ENCODE peak calls at places on chromosome 10, in four cellular contexts. J is K562, R is HEK293T, T is HepG2. N is an unnamed sample.

GRCh38 chr10:51918921-51919325 is 219.5 kb upstream of the CSTF2T start:
- DNase-seq in J (no peak), R (no peak), T (no peak), N (no peak)

GRCh38 chr10:107611101-107611500 is 446.6 kb upstream of the SORCS1 start:
- DNase-seq in J (no peak), R (no peak), T (no peak), N (no peak)

GRCh38 chr10:132185601-132186487 is 904 bp upstream of the DPYSL4 start:
- DNase-seq in J (peak; percentile 59), R (peak; percentile 57), T (no peak), N (no peak)

GRCh38 chr10:34504534-34504933 is 310.6 kb downstream of the PARD3 start:
- DNase-seq in J (no peak), R (no peak), T (peak; percentile 26), N (no peak)

GRCh38 chr10:34599401-34599800 is 215.7 kb downstream of the PARD3 start:
- DNase-seq in J (no peak), R (no peak), T (no peak), N (no peak)

GRCh38 chr10:86872757-86873156 is 84.7 kb downstream of the MMRN2 start:
- DNase-seq in J (no peak), R (no peak), T (no peak), N (no peak)

GRCh38 chr10:51832652-51833383 is 133.4 kb upstream of the CSTF2T start:
- DNase-seq in J (no peak), R (no peak), T (peak; percentile 44), N (no peak)

GRCh38 chr10:111522551-111522950 is 445.7 kb downstream of the ADRA2A start:
- DNase-seq in J (no peak), R (no peak), T (no peak), N (no peak)

GRCh38 chr10:99235872-99236626 is 397 bp upstream of the HPSE2 start:
- DNase-seq in J (no peak), R (no peak), T (no peak), N (peak; percentile 22)

GRCh38 chr10:12614390-12615003 is 265.1 kb downstream of the CAMK1D start:
- DNase-seq in J (no peak), R (no peak), T (no peak), N (no peak)

GRCh38 chr10:4730998-4731397 is 95.0 kb upstream of the AKR1E2 start:
- DNase-seq in J (no peak), R (no peak), T (no peak), N (no peak)

GRCh38 chr10:71031601-71032000 is 143.2 kb upstream of the PCBD1 start:
- DNase-seq in J (no peak), R (no peak), T (no peak), N (no peak)

GRCh38 chr10:71735709-71736569 is 16.4 kb upstream of the C10orf105 start:
- DNase-seq in J (no peak), R (no peak), T (no peak), N (no peak)

GRCh38 chr10:71771821-71772617 is 1.3 kb downstream of the VSIR start:
- DNase-seq in J (peak; percentile 62), R (no peak), T (no peak), N (no peak)

GRCh38 chr10:109898666-109899577 is 24.4 kb downstream of the XPNPEP1 start:
- DNase-seq in J (no peak), R (no peak), T (no peak), N (no peak)

GRCh38 chr10:97999909-98000248 is 30.5 kb downstream of the CRTAC1 start:
- DNase-seq in J (no peak), R (no peak), T (no peak), N (no peak)

GRCh38 chr10:49366460-49366859 is 29.4 kb downstream of the DRGX start:
- DNase-seq in J (no peak), R (no peak), T (no peak), N (no peak)

GRCh38 chr10:79397575-79398303 is 47.7 kb downstream of the ZCCHC24 start:
- DNase-seq in J (no peak), R (no peak), T (no peak), N (peak; percentile 72)

GRCh38 chr10:36538945-36539586 is 586.3 kb upstream of the ANKRD30A start:
- DNase-seq in J (no peak), R (no peak), T (no peak), N (no peak)

GRCh38 chr10:99754670-99755069 is 22.6 kb downstream of the CUTC start:
- DNase-seq in J (no peak), R (no peak), T (peak; percentile 84), N (no peak)

GRCh38 chr10:26052326-26052725 is 118.3 kb downstream of the MYO3A start:
- DNase-seq in J (no peak), R (no peak), T (no peak), N (no peak)

GRCh38 chr10:43170491-43170890 is 32.2 kb downstream of the CSGALNACT2 start:
- DNase-seq in J (no peak), R (no peak), T (peak; percentile 13), N (no peak)

GRCh38 chr10:112132429-112132828 is 51.1 kb downstream of the GPAM start:
- DNase-seq in J (no peak), R (no peak), T (no peak), N (no peak)

GRCh38 chr10:86360657-86361056 is 5.9 kb downstream of the GRID1 start:
- DNase-seq in J (no peak), R (no peak), T (no peak), N (no peak)

GRCh38 chr10:133009218-133009954 is 67.0 kb upstream of the CFAP46 start:
- DNase-seq in J (peak; percentile 19), R (no peak), T (no peak), N (no peak)

GRCh38 chr10:79221110-79222051 is 125.9 kb upstream of the PPIF start:
- DNase-seq in J (peak; percentile 53), R (no peak), T (no peak), N (peak; percentile 84)

GRCh38 chr10:129982825-129983224 is 18.8 kb upstream of the EBF3 start:
- DNase-seq in J (no peak), R (no peak), T (no peak), N (no peak)

GRCh38 chr10:132899054-132899750 is 43.2 kb downstream of the CFAP46 start:
- DNase-seq in J (no peak), R (no peak), T (no peak), N (no peak)

GRCh38 chr10:11433657-11434056 is 177.8 kb downstream of the USP6NL start:
- DNase-seq in J (no peak), R (no peak), T (no peak), N (no peak)

GRCh38 chr10:98555011-98555619 is 108.4 kb upstream of the HPS1 start:
- DNase-seq in J (no peak), R (peak; percentile 30), T (no peak), N (no peak)

GRCh38 chr10:7507887-7508726 is 97.3 kb upstream of the SFMBT2 start:
- DNase-seq in J (no peak), R (no peak), T (no peak), N (no peak)

GRCh38 chr10:30505543-30506298 is 71.7 kb downstream of the MAP3K8 start:
- DNase-seq in J (no peak), R (no peak), T (peak; percentile 56), N (no peak)

GRCh38 chr10:125149278-125150047 is 10.9 kb downstream of the CTBP2 start:
- DNase-seq in J (peak; percentile 25), R (no peak), T (no peak), N (no peak)
- TF ChIP-seq FOXM1 in J (no peak), R (no peak), T (no peak), N (no peak)

GRCh38 chr10:44830022-44830421 is 81.1 kb upstream of the TMEM72 start:
- DNase-seq in J (no peak), R (no peak), T (no peak), N (no peak)

GRCh38 chr10:44828515-44829142 is 82.5 kb upstream of the TMEM72 start:
- DNase-seq in J (no peak), R (no peak), T (no peak), N (no peak)

GRCh38 chr10:44824607-44825006 is 86.5 kb upstream of the TMEM72 start:
- DNase-seq in J (no peak), R (no peak), T (no peak), N (no peak)

GRCh38 chr10:44829426-44829825 is 81.7 kb upstream of the TMEM72 start:
- DNase-seq in J (no peak), R (no peak), T (no peak), N (no peak)

DNA sequence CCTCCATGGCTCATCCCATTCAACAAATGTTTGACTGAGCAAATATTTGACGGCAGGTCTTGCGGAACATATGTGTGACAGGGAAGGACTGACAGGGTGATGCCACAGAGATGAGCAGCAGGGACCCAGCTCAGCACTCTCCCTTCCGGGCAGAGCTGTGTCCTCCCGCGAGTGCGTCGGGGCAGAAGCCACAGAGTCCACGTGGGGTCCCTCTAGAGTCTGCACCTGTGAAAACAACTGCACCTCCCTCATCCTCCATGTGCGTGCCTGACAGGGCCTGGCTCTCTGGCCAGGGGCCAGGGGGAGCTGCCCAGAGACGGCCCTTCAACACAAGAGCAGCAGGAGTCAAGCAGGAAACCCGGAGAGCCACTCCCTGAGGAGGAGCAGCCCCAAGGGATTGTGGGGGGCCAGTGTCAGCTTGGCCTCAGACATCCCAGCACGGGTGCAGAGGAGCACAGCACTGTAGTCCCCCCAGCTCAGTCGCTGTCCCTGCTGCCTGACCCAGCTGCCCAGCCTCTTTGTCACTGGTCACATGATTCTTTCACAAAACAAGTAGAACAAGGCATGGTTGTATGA is 83.6 kb upstream of the TMEM72 start:
- DNase-seq in J (no peak), R (no peak), T (peak; percentile 50), N (no peak)
- TF ChIP-seq FOXM1 in J (no peak), R (no peak), T (no peak), N (no peak)

GRCh38 chr10:45235823-45236222 is 79.6 kb downstream of the OR13A1 start:
- DNase-seq in J (no peak), R (no peak), T (no peak), N (no peak)
- TF ChIP-seq FOXM1 in J (no peak), R (no peak), T (no peak), N (no peak)

GRCh38 chr10:69374242-69374641 is 42.5 kb downstream of the TACR2 start:
- DNase-seq in J (no peak), R (no peak), T (no peak), N (no peak)

GRCh38 chr10:69377191-69377590 is 39.5 kb downstream of the TACR2 start:
- DNase-seq in J (no peak), R (no peak), T (no peak), N (no peak)

GRCh38 chr10:69376662-69377061 is 40.1 kb downstream of the TACR2 start:
- DNase-seq in J (no peak), R (no peak), T (no peak), N (no peak)

GRCh38 chr10:69374931-69375306 is 41.8 kb downstream of the TACR2 start:
- DNase-seq in J (no peak), R (no peak), T (no peak), N (no peak)

DNA sequence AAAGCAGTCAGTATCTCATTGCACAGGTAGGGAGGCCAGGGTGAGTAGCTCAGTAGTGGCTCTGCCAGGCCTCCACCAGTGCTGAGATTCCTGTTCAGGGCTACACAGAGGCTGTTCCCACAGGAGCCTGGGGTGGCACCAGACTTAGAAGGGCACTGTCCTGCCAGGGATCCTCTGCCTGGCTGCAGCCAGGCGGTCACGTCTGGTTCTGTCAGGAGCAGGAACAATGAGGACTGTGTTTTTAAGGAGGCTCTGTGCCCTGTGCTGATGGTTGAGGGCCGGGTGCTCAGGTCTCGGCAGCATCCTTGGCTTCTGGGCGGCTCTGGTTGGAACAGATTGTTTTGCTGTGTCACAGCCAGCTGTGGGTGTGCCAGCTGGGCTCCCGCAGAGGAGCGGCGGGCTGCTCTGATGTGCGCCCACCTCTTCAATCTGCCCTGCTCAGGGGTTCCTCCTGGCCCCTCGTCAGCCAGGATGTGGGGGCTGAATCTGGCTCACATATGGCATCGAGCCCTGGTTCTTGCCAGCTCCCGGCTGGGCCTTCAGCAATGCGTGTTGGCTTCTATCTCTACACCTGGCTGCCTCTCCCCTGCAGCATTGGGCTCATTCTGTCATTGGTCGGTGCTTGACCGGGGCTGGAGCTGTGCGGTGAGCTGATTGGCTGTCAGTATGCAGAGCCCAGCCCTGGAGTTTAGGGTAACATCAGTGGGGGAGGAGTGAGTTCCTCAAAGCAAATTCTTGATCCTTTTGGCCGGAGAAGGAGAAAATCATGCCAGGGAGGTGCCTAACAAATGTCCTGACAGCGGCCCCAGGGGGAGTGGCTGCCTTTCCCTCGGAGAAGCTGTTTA is 41.2 kb downstream of the TACR2 start:
- DNase-seq in J (peak; percentile 59), R (no peak), T (no peak), N (no peak)
- TF ChIP-seq FOXM1 in J (no peak), R (no peak), T (no peak), N (no peak)

N was measured in SK-N-SH.